ENCODE peak calls at places on chromosome 12, in five cellular contexts. One of them, this sample, is unnamed.

GRCh38 chr12:95859344-95859816 is 628 bp downstream of the SNRPF start:
- DNase-seq in K562: peak; percentile 28
- DNase-seq in sigmoid colon: no peak
- DNase-seq in stomach: no peak
- DNase-seq in HepG2: peak; percentile 18
- DNase-seq in this sample: no peak

GRCh38 chr12:82486524-82487235 is 128.4 kb downstream of the METTL25 start:
- DNase-seq in HepG2: no peak
- DNase-seq in stomach: no peak
- DNase-seq in sigmoid colon: no peak
- DNase-seq in K562: no peak
- DNase-seq in this sample: no peak

GRCh38 chr12:51056242-51056641 is 8.1 kb downstream of the LETMD1 start:
- DNase-seq in HepG2: no peak
- DNase-seq in K562: no peak
- DNase-seq in sigmoid colon: no peak
- DNase-seq in stomach: no peak
- DNase-seq in this sample: no peak

GRCh38 chr12:106976013-106976658 is 10.8 kb downstream of the MTERF2 start:
- DNase-seq in HepG2: peak; percentile 83
- DNase-seq in sigmoid colon: no peak
- DNase-seq in K562: no peak
- DNase-seq in stomach: no peak
- DNase-seq in this sample: no peak

GRCh38 chr12:76685246-76685678 is 78.7 kb upstream of the ZDHHC17 start:
- DNase-seq in K562: no peak
- DNase-seq in HepG2: no peak
- DNase-seq in sigmoid colon: no peak
- DNase-seq in stomach: no peak
- DNase-seq in this sample: no peak

GRCh38 chr12:91094036-91094660 is 17.1 kb downstream of the LUM start:
- DNase-seq in HepG2: no peak
- DNase-seq in stomach: no peak
- DNase-seq in sigmoid colon: no peak
- DNase-seq in K562: no peak
- DNase-seq in this sample: no peak

GRCh38 chr12:16299403-16299802 is 21.9 kb upstream of the SLC15A5 start:
- DNase-seq in stomach: no peak
- DNase-seq in sigmoid colon: no peak
- DNase-seq in HepG2: no peak
- DNase-seq in K562: no peak
- DNase-seq in this sample: no peak

GRCh38 chr12:58819345-58819744 is 101.0 kb downstream of the LRIG3 start:
- DNase-seq in stomach: no peak
- DNase-seq in K562: no peak
- DNase-seq in sigmoid colon: no peak
- DNase-seq in HepG2: peak; percentile 32
- DNase-seq in this sample: no peak

GRCh38 chr12:127588224-127588623 is 678.7 kb upstream of the TMEM132C start:
- DNase-seq in HepG2: no peak
- DNase-seq in K562: no peak
- DNase-seq in stomach: no peak
- DNase-seq in sigmoid colon: no peak
- DNase-seq in this sample: no peak

GRCh38 chr12:26062566-26062965 is 62.3 kb downstream of the BHLHE41 start:
- DNase-seq in K562: no peak
- DNase-seq in HepG2: no peak
- DNase-seq in sigmoid colon: no peak
- DNase-seq in stomach: no peak
- DNase-seq in this sample: no peak

GRCh38 chr12:116389990-116390655 is 112.6 kb upstream of the MED13L start:
- DNase-seq in K562: no peak
- DNase-seq in HepG2: no peak
- DNase-seq in stomach: no peak
- DNase-seq in sigmoid colon: no peak
- DNase-seq in this sample: peak; percentile 75

GRCh38 chr12:47905313-47905730 is 528 bp upstream of the VDR start:
- DNase-seq in HepG2: no peak
- DNase-seq in stomach: peak; percentile 69
- DNase-seq in K562: peak; percentile 58
- DNase-seq in sigmoid colon: peak; percentile 69
- DNase-seq in this sample: peak; percentile 53

GRCh38 chr12:6207254-6207942 is 7.2 kb downstream of the CD9 start:
- DNase-seq in stomach: no peak
- DNase-seq in sigmoid colon: no peak
- DNase-seq in K562: no peak
- DNase-seq in HepG2: no peak
- DNase-seq in this sample: no peak

GRCh38 chr12:95848575-95849388 is 10.0 kb upstream of the SNRPF start:
- DNase-seq in K562: no peak
- DNase-seq in sigmoid colon: no peak
- DNase-seq in HepG2: peak; percentile 51
- DNase-seq in stomach: peak; percentile 55
- DNase-seq in this sample: peak; percentile 24

GRCh38 chr12:15208871-15209656 is 12.2 kb downstream of the RERG start:
- DNase-seq in K562: no peak
- DNase-seq in stomach: no peak
- DNase-seq in sigmoid colon: no peak
- DNase-seq in HepG2: no peak
- DNase-seq in this sample: no peak

GRCh38 chr12:63845726-63846125 is 1.2 kb downstream of the SRGAP1 start:
- DNase-seq in HepG2: peak; percentile 88
- DNase-seq in stomach: no peak
- DNase-seq in sigmoid colon: no peak
- DNase-seq in K562: no peak
- DNase-seq in this sample: no peak

GRCh38 chr12:131597327-131597726 is 113.6 kb upstream of the SFSWAP start:
- DNase-seq in stomach: no peak
- DNase-seq in HepG2: no peak
- DNase-seq in K562: no peak
- DNase-seq in sigmoid colon: no peak
- DNase-seq in this sample: no peak

GRCh38 chr12:11657511-11657910 is 8.0 kb downstream of the ETV6 start:
- DNase-seq in HepG2: no peak
- DNase-seq in K562: no peak
- DNase-seq in stomach: no peak
- DNase-seq in sigmoid colon: no peak
- DNase-seq in this sample: no peak

GRCh38 chr12:105949391-105949790 is 189.4 kb downstream of the NUAK1 start:
- DNase-seq in sigmoid colon: no peak
- DNase-seq in stomach: no peak
- DNase-seq in HepG2: no peak
- DNase-seq in K562: no peak
- DNase-seq in this sample: no peak

GRCh38 chr12:79927772-79928474 is 7.0 kb downstream of the PPP1R12A start:
- DNase-seq in HepG2: no peak
- DNase-seq in sigmoid colon: no peak
- DNase-seq in stomach: no peak
- DNase-seq in K562: no peak
- DNase-seq in this sample: no peak

GRCh38 chr12:78018939-78019338 is 188.2 kb downstream of the NAV3 start:
- DNase-seq in HepG2: peak; percentile 2
- DNase-seq in K562: no peak
- DNase-seq in sigmoid colon: no peak
- DNase-seq in stomach: no peak
- DNase-seq in this sample: no peak

GRCh38 chr12:6567824-6568617 is at the start of gene NOP2:
- DNase-seq in K562: peak; percentile 86
- DNase-seq in stomach: peak; percentile 94
- DNase-seq in HepG2: peak; percentile 79
- DNase-seq in sigmoid colon: peak; percentile 95
- DNase-seq in this sample: peak; percentile 85

GRCh38 chr12:32896438-32897275 is at the start of gene PKP2:
- DNase-seq in sigmoid colon: no peak
- DNase-seq in HepG2: peak; percentile 80
- DNase-seq in stomach: peak; percentile 91
- DNase-seq in K562: peak; percentile 97
- DNase-seq in this sample: peak; percentile 94

GRCh38 chr12:58413794-58414193 is 472.4 kb downstream of the ATP23 start:
- DNase-seq in stomach: no peak
- DNase-seq in sigmoid colon: no peak
- DNase-seq in K562: no peak
- DNase-seq in HepG2: no peak
- DNase-seq in this sample: no peak

GRCh38 chr12:120214626-120215356 is 13.9 kb upstream of the RPLP0 start:
- DNase-seq in stomach: no peak
- DNase-seq in K562: no peak
- DNase-seq in sigmoid colon: no peak
- DNase-seq in HepG2: no peak
- DNase-seq in this sample: no peak
- TF ChIP-seq POLR2AphosphoS5 in stomach: no peak
- TF ChIP-seq POLR2AphosphoS5 in K562: no peak
- TF ChIP-seq POLR2AphosphoS5 in sigmoid colon: no peak
- TF ChIP-seq POLR2AphosphoS5 in HepG2: no peak
- TF ChIP-seq POLR2AphosphoS5 in this sample: no peak

DNA sequence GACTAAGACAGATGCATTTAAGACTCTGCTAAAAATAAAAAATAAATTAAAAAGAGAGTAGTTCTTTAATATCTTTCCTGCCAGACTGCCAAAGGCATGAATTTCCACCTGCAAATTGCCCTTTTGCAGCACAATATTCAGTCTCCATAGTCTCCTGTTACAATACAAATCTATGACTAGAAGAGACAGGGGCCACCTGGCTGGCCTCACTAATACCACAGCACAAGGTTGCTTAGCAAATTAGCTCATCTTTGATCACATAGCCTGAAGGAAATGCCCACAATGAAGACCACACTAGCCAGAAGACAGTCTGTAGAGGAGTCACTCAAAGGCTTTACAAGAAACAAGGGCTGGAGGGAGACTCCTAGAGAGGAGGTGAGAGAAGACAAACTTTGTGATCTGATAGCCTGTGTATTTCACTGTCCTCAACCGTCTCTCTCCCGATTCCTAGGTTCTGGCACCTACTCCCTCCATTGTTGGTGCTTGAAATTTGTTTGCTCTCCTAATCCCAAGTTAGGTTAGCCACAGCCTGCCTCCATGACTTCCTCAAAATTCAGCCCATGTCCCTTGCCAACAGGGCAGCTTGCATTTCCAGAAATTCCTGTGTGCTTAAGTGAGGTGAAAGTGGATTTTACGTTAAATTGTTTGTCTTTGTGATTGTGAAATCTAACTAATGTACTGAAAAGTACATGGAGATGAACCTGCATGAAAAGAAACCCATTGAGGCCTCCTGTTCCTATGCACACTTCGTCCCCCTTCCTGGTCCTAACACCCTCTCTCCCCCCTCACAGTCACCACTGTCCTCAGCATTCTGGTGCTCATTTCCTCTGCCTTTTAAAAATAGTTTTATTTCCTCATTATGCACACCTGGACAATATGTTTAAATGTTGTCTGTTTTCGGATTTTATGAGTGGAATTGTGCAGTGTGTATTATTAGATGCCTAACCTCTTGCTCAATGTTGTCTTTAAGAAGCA is 88.7 kb upstream of the PLXNC1 start:
- DNase-seq in sigmoid colon: no peak
- DNase-seq in K562: no peak
- DNase-seq in HepG2: peak; percentile 17
- DNase-seq in stomach: peak; percentile 28
- DNase-seq in this sample: peak; percentile 77
- H3K27ac ChIP-seq in sigmoid colon: no peak overlapping the region
- H3K27ac ChIP-seq in K562: no peak overlapping the region
- H3K27ac ChIP-seq in HepG2: peak overlapping the region; percentile 45
- H3K27ac ChIP-seq in stomach: no peak overlapping the region
- H3K27ac ChIP-seq in this sample: no peak overlapping the region

DNA sequence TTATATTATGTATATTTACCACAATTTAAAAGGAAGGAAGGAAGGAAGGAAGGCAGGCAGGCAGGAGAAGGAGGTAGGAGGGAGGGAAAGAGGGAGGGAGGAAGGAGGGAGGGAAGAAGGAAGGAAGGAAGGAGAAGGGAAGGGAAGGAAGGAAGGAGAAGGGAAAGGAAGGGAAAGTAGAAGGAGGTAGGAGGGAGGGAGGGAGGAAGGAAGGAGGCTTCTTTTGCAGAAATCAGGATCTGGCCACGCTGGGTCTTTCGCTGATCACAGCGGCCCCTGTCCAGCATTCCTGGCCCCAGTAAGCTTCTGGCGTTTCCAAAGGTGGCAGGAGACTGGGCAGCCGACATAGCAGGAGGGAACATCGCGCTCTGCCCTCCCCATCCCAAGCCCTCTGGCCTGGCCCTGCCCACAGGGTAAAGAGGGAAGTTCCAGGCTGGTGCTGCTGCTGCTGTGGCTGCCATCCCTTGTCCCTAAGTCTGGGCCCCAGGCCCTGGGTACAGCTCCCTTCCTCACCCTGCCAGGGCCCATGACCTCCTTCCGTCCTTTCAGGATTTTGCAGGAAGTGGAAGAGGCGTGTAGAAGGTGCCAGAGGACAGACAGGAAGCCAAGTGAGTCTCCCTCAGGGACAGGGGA is 14.5 kb upstream of the NCOR2 start:
- DNase-seq in K562: no peak
- DNase-seq in sigmoid colon: no peak
- DNase-seq in HepG2: no peak
- DNase-seq in stomach: no peak
- DNase-seq in this sample: no peak
- TF ChIP-seq POLR2AphosphoS5 in K562: no peak
- TF ChIP-seq POLR2AphosphoS5 in sigmoid colon: no peak
- TF ChIP-seq POLR2AphosphoS5 in HepG2: no peak
- TF ChIP-seq POLR2AphosphoS5 in stomach: no peak
- TF ChIP-seq POLR2AphosphoS5 in this sample: no peak

GRCh38 chr12:69243099-69244084 is 4.0 kb downstream of the CPSF6 start:
- DNase-seq in K562: no peak
- DNase-seq in stomach: no peak
- DNase-seq in HepG2: no peak
- DNase-seq in sigmoid colon: no peak
- DNase-seq in this sample: no peak

GRCh38 chr12:69241444-69242092 is 2.2 kb downstream of the CPSF6 start:
- DNase-seq in K562: no peak
- DNase-seq in HepG2: no peak
- DNase-seq in stomach: no peak
- DNase-seq in sigmoid colon: no peak
- DNase-seq in this sample: no peak

GRCh38 chr12:69252033-69252432 is 12.7 kb downstream of the CPSF6 start:
- DNase-seq in HepG2: no peak
- DNase-seq in sigmoid colon: no peak
- DNase-seq in K562: no peak
- DNase-seq in stomach: no peak
- DNase-seq in this sample: no peak

DNA sequence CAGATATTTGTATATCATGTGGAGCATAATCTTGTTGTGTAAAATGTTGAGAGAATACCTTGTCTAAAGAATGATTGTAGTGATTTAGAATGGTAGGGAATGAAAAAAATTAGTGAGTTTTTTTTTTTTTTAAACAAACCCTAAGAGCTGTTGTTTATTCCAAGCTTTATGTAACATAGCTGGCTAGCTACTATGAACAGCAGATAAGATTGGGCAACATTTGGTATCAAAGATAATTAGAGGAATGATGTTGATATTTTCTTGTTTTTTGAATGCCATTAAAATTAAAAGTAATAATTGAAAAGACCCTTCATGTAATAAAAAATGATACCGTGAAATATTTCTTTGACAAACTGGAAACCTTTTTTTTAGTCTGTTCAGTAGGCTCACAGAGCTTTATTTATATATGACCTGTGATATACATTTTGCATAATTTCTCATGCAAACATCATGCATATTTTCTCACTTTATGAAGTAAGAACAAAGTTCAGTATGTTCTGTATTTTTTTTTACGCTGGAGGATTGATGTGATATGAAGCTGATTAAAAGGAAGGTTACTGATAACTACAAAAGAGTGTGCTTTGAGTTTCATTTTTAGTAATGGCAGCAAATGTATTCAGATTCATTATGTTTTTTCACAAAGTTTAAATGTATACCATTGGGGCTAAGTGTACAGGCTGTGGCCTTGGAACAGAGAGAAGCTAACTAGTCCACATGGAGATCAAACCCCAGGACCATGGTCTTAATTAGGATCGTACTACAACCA is 8.1 kb downstream of the CPSF6 start:
- DNase-seq in K562: no peak
- DNase-seq in stomach: no peak
- DNase-seq in HepG2: no peak
- DNase-seq in sigmoid colon: no peak
- DNase-seq in this sample: no peak
- H3K27ac ChIP-seq in K562: no peak overlapping the region
- H3K27ac ChIP-seq in stomach: peak overlapping the region; percentile 29
- H3K27ac ChIP-seq in HepG2: no peak overlapping the region
- H3K27ac ChIP-seq in sigmoid colon: no peak overlapping the region
- H3K27ac ChIP-seq in this sample: no peak overlapping the region